ENCODE peak calls at places on chromosomes 5 and 9, in five cellular contexts. One of them, this sample, is unnamed. For H3K4me1, the result is how much of the 10 kb centered on the place peaks cover.

GRCh38 chr9:128552744-128553221 is 396 bp downstream of the SPTAN1 start:
- DNase-seq in upper lobe of left lung: no peak
- DNase-seq in prostate gland: peak
- DNase-seq in Peyer's patch: peak
- DNase-seq in thyroid gland: peak
- DNase-seq in this sample: peak

GRCh38 chr5:83527191-83527590 is 55.6 kb downstream of the VCAN start:
- DNase-seq in upper lobe of left lung: no peak
- DNase-seq in prostate gland: no peak
- DNase-seq in Peyer's patch: no peak
- DNase-seq in thyroid gland: no peak
- DNase-seq in this sample: no peak

GRCh38 chr9:113355197-113355596 is 5.9 kb downstream of the BSPRY start:
- DNase-seq in upper lobe of left lung: no peak
- DNase-seq in prostate gland: no peak
- DNase-seq in Peyer's patch: peak
- DNase-seq in thyroid gland: no peak
- DNase-seq in this sample: no peak

GRCh38 chr9:129567842-129568559 is 52.9 kb downstream of the C9orf50 start:
- DNase-seq in upper lobe of left lung: peak
- DNase-seq in prostate gland: no peak
- DNase-seq in Peyer's patch: no peak
- DNase-seq in thyroid gland: peak
- DNase-seq in this sample: peak

GRCh38 chr5:83011990-83012389 is 65.2 kb downstream of the TMEM167A start:
- DNase-seq in upper lobe of left lung: no peak
- DNase-seq in prostate gland: no peak
- DNase-seq in Peyer's patch: no peak
- DNase-seq in thyroid gland: no peak
- DNase-seq in this sample: no peak

GRCh38 chr5:64612349-64612961 is 77.8 kb upstream of the SHISAL2B start:
- DNase-seq in upper lobe of left lung: no peak
- DNase-seq in prostate gland: peak
- DNase-seq in Peyer's patch: peak
- DNase-seq in thyroid gland: peak
- DNase-seq in this sample: peak

GRCh38 chr5:36414869-36415282 is 113.2 kb upstream of the RANBP3L start:
- DNase-seq in upper lobe of left lung: no peak
- DNase-seq in prostate gland: no peak
- DNase-seq in Peyer's patch: no peak
- DNase-seq in thyroid gland: no peak
- DNase-seq in this sample: no peak

GRCh38 chr5:84605246-84605645 is 220.6 kb upstream of the EDIL3 start:
- DNase-seq in upper lobe of left lung: no peak
- DNase-seq in prostate gland: no peak
- DNase-seq in Peyer's patch: no peak
- DNase-seq in thyroid gland: no peak
- DNase-seq in this sample: no peak

GRCh38 chr5:150318613-150319483 is 16.1 kb upstream of the ARSI start:
- DNase-seq in upper lobe of left lung: no peak
- DNase-seq in prostate gland: no peak
- DNase-seq in Peyer's patch: no peak
- DNase-seq in thyroid gland: no peak
- DNase-seq in this sample: no peak
- H3K4me1 ChIP-seq in upper lobe of left lung: under half
- H3K4me1 ChIP-seq in prostate gland: under half
- H3K4me1 ChIP-seq in Peyer's patch: under half
- H3K4me1 ChIP-seq in thyroid gland: under half
- H3K4me1 ChIP-seq in this sample: under half

GRCh38 chr5:181133610-181134231 is 2.8 kb upstream of the OR2V1 start:
- DNase-seq in upper lobe of left lung: no peak
- DNase-seq in prostate gland: no peak
- DNase-seq in Peyer's patch: peak
- DNase-seq in thyroid gland: peak
- DNase-seq in this sample: peak

GRCh38 chr5:181131514-181131913 is 545 bp upstream of the OR2V1 start:
- DNase-seq in upper lobe of left lung: no peak
- DNase-seq in prostate gland: no peak
- DNase-seq in Peyer's patch: peak
- DNase-seq in thyroid gland: no peak
- DNase-seq in this sample: no peak

GRCh38 chr5:181130832-181131496 is at the start of gene OR2V1:
- DNase-seq in upper lobe of left lung: no peak
- DNase-seq in prostate gland: no peak
- DNase-seq in Peyer's patch: peak
- DNase-seq in thyroid gland: no peak
- DNase-seq in this sample: no peak

GRCh38 chr5:181134259-181134658 is 3.3 kb upstream of the OR2V1 start:
- DNase-seq in upper lobe of left lung: no peak
- DNase-seq in prostate gland: no peak
- DNase-seq in Peyer's patch: no peak
- DNase-seq in thyroid gland: no peak
- DNase-seq in this sample: no peak

GRCh38 chr5:181133083-181133482 is 2.1 kb upstream of the OR2V1 start:
- DNase-seq in upper lobe of left lung: no peak
- DNase-seq in prostate gland: no peak
- DNase-seq in Peyer's patch: no peak
- DNase-seq in thyroid gland: no peak
- DNase-seq in this sample: no peak
- TF ChIP-seq POLR2A in upper lobe of left lung: no peak
- TF ChIP-seq POLR2A in prostate gland: no peak
- TF ChIP-seq POLR2A in Peyer's patch: no peak
- TF ChIP-seq POLR2A in thyroid gland: no peak
- TF ChIP-seq POLR2A in this sample: no peak

GRCh38 chr9:116842658-116843057 is 155.6 kb downstream of the TRIM32 start:
- DNase-seq in upper lobe of left lung: no peak
- DNase-seq in prostate gland: no peak
- DNase-seq in Peyer's patch: no peak
- DNase-seq in thyroid gland: no peak
- DNase-seq in this sample: no peak
- TF ChIP-seq CTCF in upper lobe of left lung: no peak
- TF ChIP-seq CTCF in prostate gland: no peak
- TF ChIP-seq CTCF in Peyer's patch: no peak
- TF ChIP-seq CTCF in thyroid gland: no peak
- TF ChIP-seq CTCF in this sample: no peak

GRCh38 chr9:131839281-131840084 is 99.6 kb upstream of the RAPGEF1 start:
- DNase-seq in upper lobe of left lung: no peak
- DNase-seq in prostate gland: no peak
- DNase-seq in Peyer's patch: peak
- DNase-seq in thyroid gland: no peak
- DNase-seq in this sample: no peak

GRCh38 chr9:131841765-131842318 is 102.0 kb upstream of the RAPGEF1 start:
- DNase-seq in upper lobe of left lung: no peak
- DNase-seq in prostate gland: no peak
- DNase-seq in Peyer's patch: no peak
- DNase-seq in thyroid gland: no peak
- DNase-seq in this sample: no peak

GRCh38 chr9:131840751-131841702 is 101.2 kb upstream of the RAPGEF1 start:
- DNase-seq in upper lobe of left lung: no peak
- DNase-seq in prostate gland: no peak
- DNase-seq in Peyer's patch: no peak
- DNase-seq in thyroid gland: no peak
- DNase-seq in this sample: no peak

GRCh38 chr9:131838581-131839280 is 98.9 kb upstream of the RAPGEF1 start:
- DNase-seq in upper lobe of left lung: no peak
- DNase-seq in prostate gland: no peak
- DNase-seq in Peyer's patch: no peak
- DNase-seq in thyroid gland: no peak
- DNase-seq in this sample: no peak

DNA sequence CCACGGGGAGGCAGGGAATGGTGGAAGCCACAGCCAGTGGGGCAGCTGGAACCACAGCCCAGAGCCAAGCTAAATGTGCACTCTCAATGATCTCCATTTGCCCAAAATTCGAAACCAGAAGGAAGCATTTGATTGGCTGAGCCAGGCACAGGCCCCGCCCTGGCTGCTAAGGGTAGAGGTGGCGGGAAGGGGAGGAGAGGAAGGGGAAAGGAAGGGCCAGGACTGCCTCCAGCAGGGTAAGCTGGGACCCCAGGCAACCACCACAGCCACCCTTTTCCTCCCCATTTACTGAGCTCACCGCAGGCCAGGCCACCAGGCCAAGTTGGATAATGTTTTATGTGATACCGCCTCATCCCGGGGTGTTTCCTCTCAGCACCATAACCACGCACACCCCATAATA is 100.3 kb upstream of the RAPGEF1 start:
- DNase-seq in upper lobe of left lung: no peak
- DNase-seq in prostate gland: no peak
- DNase-seq in Peyer's patch: no peak
- DNase-seq in thyroid gland: no peak
- DNase-seq in this sample: no peak
- H3K4me1 ChIP-seq in upper lobe of left lung: under half
- H3K4me1 ChIP-seq in prostate gland: under half
- H3K4me1 ChIP-seq in Peyer's patch: under half
- H3K4me1 ChIP-seq in thyroid gland: under half
- H3K4me1 ChIP-seq in this sample: under half

DNA sequence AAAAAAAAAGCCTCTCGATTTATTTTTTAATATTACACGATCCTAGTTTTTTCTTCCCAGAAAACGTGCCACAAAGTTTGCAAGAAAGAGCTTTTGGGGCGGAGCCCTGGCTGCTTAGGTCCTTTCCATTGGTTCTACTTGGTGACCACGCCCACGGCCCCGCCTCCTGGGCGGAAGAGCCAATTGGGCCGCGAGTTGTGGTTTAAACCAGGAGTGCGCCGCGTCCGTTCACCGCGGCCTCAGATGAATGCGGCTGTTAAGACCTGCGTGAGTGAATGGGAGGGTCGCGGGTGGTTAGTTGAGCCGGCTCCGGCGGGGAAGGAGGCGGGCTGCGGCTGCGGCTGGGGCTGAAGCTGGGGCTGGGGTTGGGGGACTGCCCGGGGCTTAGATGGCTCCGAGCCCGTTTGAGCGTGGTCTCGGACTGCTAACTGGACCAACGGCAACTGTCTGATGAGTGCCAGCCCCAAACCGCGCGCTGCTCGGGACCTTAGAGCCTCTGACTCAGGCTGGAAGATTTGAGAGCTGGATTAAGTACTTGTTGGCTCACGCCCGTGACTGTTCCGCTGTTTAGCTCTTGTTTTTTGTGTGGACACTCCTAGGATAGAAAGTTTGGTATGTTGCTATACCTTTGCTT is at the start of gene PTTG1:
- DNase-seq in upper lobe of left lung: peak
- DNase-seq in prostate gland: peak
- DNase-seq in Peyer's patch: peak
- DNase-seq in thyroid gland: peak
- DNase-seq in this sample: peak
- TF ChIP-seq POLR2A in upper lobe of left lung: peak
- TF ChIP-seq POLR2A in prostate gland: peak
- TF ChIP-seq POLR2A in Peyer's patch: no peak
- TF ChIP-seq POLR2A in thyroid gland: peak
- TF ChIP-seq POLR2A in this sample: no peak

DNA sequence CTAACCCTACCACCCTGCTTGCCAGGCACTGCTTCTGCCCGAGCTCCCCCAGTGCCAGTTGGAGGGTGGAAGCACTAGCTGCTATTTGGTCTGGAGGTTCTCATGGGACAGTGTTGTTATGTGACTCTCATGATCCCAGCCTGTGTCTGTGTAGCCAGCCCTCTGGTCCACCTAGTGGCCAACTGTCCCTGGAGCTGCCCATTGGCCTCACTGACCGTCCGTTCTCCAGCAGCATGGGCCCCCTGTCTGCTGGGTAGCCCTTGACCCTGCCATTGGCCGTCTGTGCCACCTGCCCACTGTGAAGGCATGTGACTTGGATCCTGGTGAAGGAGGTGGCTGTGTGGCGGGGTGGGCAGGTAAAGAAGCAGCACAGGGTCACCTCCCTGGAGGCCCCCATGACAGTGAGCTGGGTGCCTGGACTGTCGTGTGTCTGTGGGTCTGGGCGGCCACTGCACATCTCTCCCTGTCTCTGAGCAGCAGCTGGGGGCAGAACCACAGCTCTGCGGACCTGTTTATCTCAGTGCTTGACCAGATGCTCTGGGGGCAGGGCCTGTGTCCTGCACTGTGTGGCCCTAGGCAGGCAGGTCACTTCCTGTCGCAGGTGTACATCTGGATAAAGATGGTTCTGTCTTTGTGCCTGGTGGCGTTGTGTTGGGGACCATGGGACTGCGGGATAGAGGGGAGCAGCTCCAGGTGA is 11.4 kb downstream of the PHF2 start:
- DNase-seq in upper lobe of left lung: no peak
- DNase-seq in prostate gland: no peak
- DNase-seq in Peyer's patch: peak
- DNase-seq in thyroid gland: no peak
- DNase-seq in this sample: no peak
- TF ChIP-seq CTCF in upper lobe of left lung: no peak
- TF ChIP-seq CTCF in prostate gland: no peak
- TF ChIP-seq CTCF in Peyer's patch: no peak
- TF ChIP-seq CTCF in thyroid gland: peak
- TF ChIP-seq CTCF in this sample: no peak

DNA sequence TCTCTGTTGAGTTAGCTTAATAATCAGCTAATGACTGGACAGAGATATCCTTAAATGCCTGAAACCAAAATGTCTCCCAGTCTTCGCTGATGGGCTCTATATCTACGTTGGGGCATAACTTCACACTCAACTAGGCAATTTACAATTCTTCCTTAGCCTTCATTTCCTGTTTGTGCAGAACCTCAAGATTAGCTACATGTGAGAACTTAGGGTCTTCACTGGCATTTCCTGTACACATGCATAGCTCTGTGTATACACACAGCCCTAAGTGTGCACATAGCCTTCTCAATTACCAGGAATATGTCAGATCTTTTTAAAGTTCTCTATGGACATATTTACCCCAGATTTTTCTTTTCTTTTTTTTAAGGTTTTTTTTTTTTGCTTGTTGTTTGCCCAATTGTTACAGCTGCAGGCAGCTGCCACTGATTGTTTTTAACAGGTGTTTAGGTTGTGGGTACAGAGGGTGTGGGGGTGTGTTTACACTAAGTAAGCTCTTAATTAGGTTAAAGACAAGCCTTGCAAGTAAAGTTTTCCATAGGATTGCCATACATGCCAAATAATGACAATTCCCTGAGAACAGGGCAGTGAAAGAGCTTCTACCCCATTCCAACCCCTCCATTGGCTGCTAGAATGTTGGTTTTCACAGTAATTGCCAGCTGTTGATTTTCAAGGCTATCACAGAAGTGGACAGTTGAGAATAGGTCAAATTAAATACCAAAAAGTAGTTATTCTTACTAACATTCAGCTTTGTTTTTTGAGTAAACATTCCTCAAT is 441.0 kb downstream of the TLE4 start:
- DNase-seq in upper lobe of left lung: no peak
- DNase-seq in prostate gland: no peak
- DNase-seq in Peyer's patch: no peak
- DNase-seq in thyroid gland: no peak
- DNase-seq in this sample: no peak
- H3K4me1 ChIP-seq in upper lobe of left lung: under half
- H3K4me1 ChIP-seq in prostate gland: under half
- H3K4me1 ChIP-seq in Peyer's patch: under half
- H3K4me1 ChIP-seq in thyroid gland: under half
- H3K4me1 ChIP-seq in this sample: under half

This sample was measured in adrenal gland.